ENCODE peak calls at places on chromosomes 3 and 15, in four cellular contexts. J, Z, T and Q are unnamed samples.

GRCh38 chr3:17349093-17349492 is 393.3 kb downstream of the TBC1D5 start:
- DNase-seq in J (no peak), Z (no peak), T (no peak), Q (no peak)

GRCh38 chr3:66338927-66339326 is 118.1 kb downstream of the SLC25A26 start:
- DNase-seq in J (no peak), Z (no peak), T (no peak), Q (no peak)

GRCh38 chr3:191176038-191176437 is 23.0 kb upstream of the OSTN start:
- DNase-seq in J (no peak), Z (no peak), T (no peak), Q (no peak)

GRCh38 chr3:89314454-89314853 is 207.0 kb downstream of the EPHA3 start:
- DNase-seq in J (no peak), Z (no peak), T (peak; percentile 14), Q (no peak)

GRCh38 chr3:110414851-110415250 is 656.8 kb upstream of the NECTIN3 start:
- DNase-seq in J (no peak), Z (no peak), T (peak; percentile 31), Q (no peak)

GRCh38 chr3:45110185-45110833 is 35.9 kb downstream of the CDCP1 start:
- DNase-seq in J (no peak), Z (no peak), T (peak; percentile 53), Q (no peak)

GRCh38 chr3:69288161-69288895 is 97.6 kb downstream of the FRMD4B start:
- DNase-seq in J (no peak), Z (no peak), T (no peak), Q (no peak)

GRCh38 chr15:49471733-49472132 is 48.7 kb downstream of the FGF7 start:
- DNase-seq in J (no peak), Z (peak; percentile 2), T (no peak), Q (no peak)

GRCh38 chr3:107590786-107591185 is 68.0 kb downstream of the BBX start:
- DNase-seq in J (no peak), Z (no peak), T (no peak), Q (no peak)

GRCh38 chr3:11118181-11118682 is 36.1 kb upstream of the HRH1 start:
- DNase-seq in J (no peak), Z (no peak), T (no peak), Q (no peak)

GRCh38 chr3:64916937-64917336 is 229.1 kb upstream of the ADAMTS9 start:
- DNase-seq in J (no peak), Z (peak; percentile 27), T (no peak), Q (no peak)

GRCh38 chr3:16512435-16513140 is 911 bp downstream of the RFTN1 start:
- DNase-seq in J (peak; percentile 26), Z (no peak), T (no peak), Q (peak; percentile 69)

GRCh38 chr3:171803044-171803443 is 7.2 kb downstream of the PLD1 start:
- DNase-seq in J (no peak), Z (no peak), T (no peak), Q (no peak)

DNA sequence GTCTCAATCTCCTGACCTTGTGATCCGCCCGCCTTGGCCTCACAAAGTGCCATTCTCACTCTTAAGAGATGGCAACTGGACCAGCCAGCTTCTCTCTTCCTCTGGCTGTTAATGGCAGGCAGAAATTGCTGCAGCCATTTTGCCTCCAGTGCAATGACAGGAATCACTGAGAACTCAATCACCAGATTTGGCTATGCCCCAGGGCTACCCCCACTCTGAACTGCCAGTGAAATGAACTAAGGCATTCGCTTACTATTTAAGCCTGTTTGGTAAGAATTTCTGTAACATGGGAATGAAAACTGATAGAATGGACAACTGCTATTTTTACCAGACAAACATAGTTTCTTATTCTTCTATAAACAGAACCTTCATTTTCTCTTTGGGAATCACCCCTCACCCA is 24.5 kb downstream of the FOXP1 start:
- DNase-seq in J (no peak), Z (no peak), T (no peak), Q (no peak)
- H3K27ac ChIP-seq in J (no peak overlapping the region), Z (no peak overlapping the region), T (peak overlapping the region; percentile 12), Q (no peak overlapping the region)

DNA sequence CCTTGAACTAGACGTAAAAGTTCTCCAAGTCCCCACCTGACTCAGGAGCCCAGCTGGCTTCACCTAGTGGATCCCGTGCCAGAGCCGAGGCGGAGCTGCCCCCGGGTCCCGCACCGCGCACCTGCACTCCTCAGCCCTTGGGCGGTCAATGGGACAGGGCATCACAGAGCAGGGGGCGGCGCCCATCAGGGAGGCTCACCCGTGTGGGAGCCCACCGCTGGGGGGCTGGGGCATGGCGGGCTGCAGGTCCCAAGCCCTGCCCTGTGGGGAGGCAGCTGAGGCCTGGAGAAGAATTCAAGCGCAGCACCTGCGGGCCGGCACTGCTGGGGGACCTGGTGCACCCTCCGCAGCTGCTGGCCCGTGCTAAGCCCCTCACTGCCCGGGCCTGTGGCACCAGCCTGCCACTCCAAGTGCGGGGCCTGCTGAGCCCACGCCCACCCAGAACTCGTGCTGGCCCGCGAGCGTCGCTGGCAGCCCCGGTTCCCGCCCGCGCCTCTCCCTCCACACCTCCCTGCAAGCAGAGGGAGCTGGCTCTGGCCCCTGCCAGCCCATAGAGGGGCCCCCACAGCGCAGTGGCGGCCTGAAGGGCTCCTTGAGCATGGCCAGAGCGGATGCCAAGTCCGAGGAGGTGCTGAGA is 16.2 kb downstream of the SQOR start:
- DNase-seq in J (no peak), Z (no peak), T (no peak), Q (no peak)
- H3K36me3 ChIP-seq in J (no peaks in the 10 kb centered on the region), Z (no peaks in the 10 kb centered on the region), T (no peaks in the 10 kb centered on the region), Q (no peaks in the 10 kb centered on the region)

DNA sequence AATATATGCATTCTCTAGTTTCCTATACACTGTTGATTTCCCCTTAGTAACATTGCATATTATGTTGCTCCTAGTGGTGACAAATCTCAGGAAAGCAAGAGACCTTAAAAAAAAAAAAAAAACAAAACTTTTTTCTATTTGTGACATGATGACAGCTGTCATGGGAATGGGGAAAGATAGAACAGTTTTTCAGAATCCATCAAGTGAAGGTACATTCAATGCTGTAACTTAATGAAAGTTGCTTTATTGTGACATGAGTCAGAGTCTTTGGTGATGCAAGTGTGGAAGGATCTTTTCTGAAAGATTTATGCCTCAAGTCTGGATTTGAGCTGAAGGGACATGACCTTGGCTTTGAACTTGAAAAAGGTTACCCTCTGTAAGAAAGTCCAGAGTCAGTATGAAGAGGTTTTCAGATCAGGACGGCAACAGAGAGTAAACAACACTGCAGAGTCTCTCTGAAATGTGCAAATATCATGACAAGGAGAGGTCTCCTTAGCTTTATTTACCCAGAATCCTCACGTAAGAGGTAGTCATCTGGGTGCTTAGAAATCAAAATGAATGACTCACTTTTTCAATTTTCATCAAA is 424.7 kb downstream of the CNTN4 start:
- DNase-seq in J (no peak), Z (no peak), T (no peak), Q (no peak)
- TF ChIP-seq EP300 in J (no peak), Z (no peak), T (no peak), Q (no peak)

GRCh38 chr15:64162478-64162868 is 349 bp downstream of the PPIB start:
- DNase-seq in J (no peak), Z (no peak), T (no peak), Q (no peak)

GRCh38 chr15:64166104-64166890 is 3.5 kb upstream of the PPIB start:
- DNase-seq in J (no peak), Z (no peak), T (no peak), Q (no peak)

GRCh38 chr15:64163662-64164362 is 990 bp upstream of the PPIB start:
- DNase-seq in J (peak; percentile 43), Z (peak; percentile 50), T (peak; percentile 62), Q (no peak)

GRCh38 chr15:64162869-64163661 is at the start of gene PPIB:
- DNase-seq in J (peak; percentile 99), Z (peak; percentile 98), T (peak; percentile 93), Q (peak; percentile 99)

GRCh38 chr15:64164436-64164835 is 1.6 kb upstream of the PPIB start:
- DNase-seq in J (no peak), Z (no peak), T (no peak), Q (no peak)
- H3K27ac ChIP-seq in J (peak overlapping the region; percentile 91), Z (no peak overlapping the region), T (peak overlapping the region; percentile 90), Q (no peak overlapping the region)